ENCODE peak calls at places on chromosomes 3 and 15, in eight cellular contexts. S is A673; X is substantia nigra; M is activated T-helper 1 cell treated with anti-CD3 and anti-CD28 coated beads, Interleukin-12 subunit alpha, Interleukin-12 subunit beta, Interleukin-2, Interleukin-4 antibody, amounts not matched to agents 30 ng/mL and 10 ng/mL and 1 ng/mL, durations not matched to agents 14 hours and 24 hours and 36 hours; B is NCI-H510A; V is NCI-H1436 treated with DMSO at 0.1 percent for 48 hours; F is ACHN; U is NCI-H1105 treated with DMSO at 0.1 percent for 48 hours. J is an unnamed sample.

GRCh38 chr15:55279746-55280351 is 9.8 kb downstream of the RAB27A start:
- DNase-seq in S (no peak), X (no peak), M (peak; percentile 47), B (no peak), V (no peak), F (peak; percentile 80), U (no peak), J (no peak)

GRCh38 chr3:908839-909238 is 184.0 kb upstream of the CNTN6 start:
- DNase-seq in S (peak; percentile 25), X (no peak), M (no peak), B (no peak), V (no peak), F (peak; percentile 27), U (no peak), J (no peak)

GRCh38 chr3:173065543-173065970 is 75.5 kb downstream of the SPATA16 start:
- DNase-seq in S (peak; percentile 24), X (no peak), M (no peak), B (no peak), V (no peak), F (no peak), U (no peak), J (no peak)

GRCh38 chr15:73965730-73966103 is 26.4 kb downstream of the STOML1 start:
- DNase-seq in S (no peak), X (no peak), M (peak; percentile 27), B (no peak), V (no peak), F (no peak), U (no peak), J (no peak)

GRCh38 chr3:72244396-72244795 is 459.4 kb upstream of the PROK2 start:
- DNase-seq in S (no peak), X (no peak), M (no peak), B (no peak), V (no peak), F (no peak), U (no peak), J (no peak)

GRCh38 chr3:16433701-16434151 is 79.8 kb downstream of the RFTN1 start:
- DNase-seq in S (no peak), X (no peak), M (no peak), B (no peak), V (no peak), F (no peak), U (no peak), J (no peak)

GRCh38 chr3:114019486-114019885 is 36.8 kb downstream of the CCDC191 start:
- DNase-seq in S (no peak), X (no peak), M (no peak), B (no peak), V (no peak), F (no peak), U (no peak), J (no peak)

GRCh38 chr15:84961114-84961452 is 20.6 kb upstream of the PDE8A start:
- DNase-seq in S (no peak), X (no peak), M (no peak), B (no peak), V (no peak), F (peak; percentile 64), U (no peak), J (no peak)

GRCh38 chr3:191331443-191331842 is 1.1 kb upstream of the UTS2B start:
- DNase-seq in S (no peak), X (no peak), M (no peak), B (no peak), V (no peak), F (peak; percentile 75), U (no peak), J (no peak)

GRCh38 chr3:14461006-14461747 is 58.8 kb downstream of the SLC6A6 start:
- DNase-seq in S (no peak), X (no peak), M (no peak), B (no peak), V (no peak), F (no peak), U (no peak), J (no peak)

GRCh38 chr3:118943597-118943996 is 91.0 kb downstream of the IGSF11 start:
- DNase-seq in S (no peak), X (no peak), M (no peak), B (no peak), V (no peak), F (no peak), U (peak; percentile 62), J (peak; percentile 33)